ENCODE peak calls at places on chromosomes 5 and 9, in six cellular contexts. One of them, this sample, is unnamed.

GRCh38 chr9:19185191-19185590 is 45.3 kb upstream of the DENND4C start:
- DNase-seq in endodermal cell: no peak
- DNase-seq in MM.1S: no peak
- DNase-seq in left ventricle myocardium inferior: no peak
- DNase-seq in kidney epithelial cell: no peak
- DNase-seq in heart left ventricle: no peak
- DNase-seq in this sample: no peak

GRCh38 chr5:10466446-10467073 is 24.9 kb downstream of the ROPN1L start:
- DNase-seq in heart left ventricle: no peak
- DNase-seq in MM.1S: no peak
- DNase-seq in endodermal cell: no peak
- DNase-seq in kidney epithelial cell: no peak
- DNase-seq in left ventricle myocardium inferior: no peak
- DNase-seq in this sample: no peak

GRCh38 chr9:33416996-33417395 is 14.6 kb upstream of the AQP7 start:
- DNase-seq in endodermal cell: no peak
- DNase-seq in heart left ventricle: no peak
- DNase-seq in left ventricle myocardium inferior: no peak
- DNase-seq in kidney epithelial cell: no peak
- DNase-seq in MM.1S: peak; percentile 32
- DNase-seq in this sample: no peak

GRCh38 chr9:126643945-126644527 is 30.3 kb downstream of the LMX1B start:
- DNase-seq in kidney epithelial cell: no peak
- DNase-seq in MM.1S: no peak
- DNase-seq in endodermal cell: no peak
- DNase-seq in left ventricle myocardium inferior: no peak
- DNase-seq in heart left ventricle: no peak
- DNase-seq in this sample: no peak

GRCh38 chr9:131739192-131739961 is 499 bp downstream of the RAPGEF1 start:
- DNase-seq in left ventricle myocardium inferior: peak; percentile 41
- DNase-seq in endodermal cell: peak; percentile 84
- DNase-seq in MM.1S: peak; percentile 41
- DNase-seq in kidney epithelial cell: no peak
- DNase-seq in heart left ventricle: peak; percentile 65
- DNase-seq in this sample: peak; percentile 61

GRCh38 chr5:24145806-24146205 is 499.0 kb downstream of the CDH10 start:
- DNase-seq in left ventricle myocardium inferior: no peak
- DNase-seq in MM.1S: no peak
- DNase-seq in endodermal cell: no peak
- DNase-seq in kidney epithelial cell: no peak
- DNase-seq in heart left ventricle: no peak
- DNase-seq in this sample: no peak

GRCh38 chr5:179262126-179262920 is 82.9 kb downstream of the ADAMTS2 start:
- DNase-seq in left ventricle myocardium inferior: no peak
- DNase-seq in MM.1S: no peak
- DNase-seq in endodermal cell: peak; percentile 35
- DNase-seq in heart left ventricle: no peak
- DNase-seq in kidney epithelial cell: no peak
- DNase-seq in this sample: no peak

GRCh38 chr5:134574521-134574920 is 49.1 kb downstream of the JADE2 start:
- DNase-seq in MM.1S: no peak
- DNase-seq in left ventricle myocardium inferior: peak; percentile 50
- DNase-seq in kidney epithelial cell: no peak
- DNase-seq in endodermal cell: no peak
- DNase-seq in heart left ventricle: peak; percentile 62
- DNase-seq in this sample: no peak

GRCh38 chr5:150637245-150638052 is 3.0 kb upstream of the SYNPO start:
- DNase-seq in left ventricle myocardium inferior: no peak
- DNase-seq in kidney epithelial cell: peak; percentile 71
- DNase-seq in endodermal cell: peak; percentile 82
- DNase-seq in MM.1S: no peak
- DNase-seq in heart left ventricle: no peak
- DNase-seq in this sample: peak; percentile 74

GRCh38 chr5:13932561-13932960 is 11.9 kb downstream of the DNAH5 start:
- DNase-seq in heart left ventricle: no peak
- DNase-seq in MM.1S: no peak
- DNase-seq in endodermal cell: no peak
- DNase-seq in kidney epithelial cell: peak; percentile 21
- DNase-seq in left ventricle myocardium inferior: no peak
- DNase-seq in this sample: no peak

GRCh38 chr5:13930721-13931246 is 13.7 kb downstream of the DNAH5 start:
- DNase-seq in heart left ventricle: no peak
- DNase-seq in MM.1S: no peak
- DNase-seq in kidney epithelial cell: no peak
- DNase-seq in endodermal cell: no peak
- DNase-seq in left ventricle myocardium inferior: no peak
- DNase-seq in this sample: no peak

GRCh38 chr5:13934125-13934524 is 10.4 kb downstream of the DNAH5 start:
- DNase-seq in kidney epithelial cell: no peak
- DNase-seq in heart left ventricle: no peak
- DNase-seq in left ventricle myocardium inferior: no peak
- DNase-seq in endodermal cell: no peak
- DNase-seq in MM.1S: no peak
- DNase-seq in this sample: no peak

GRCh38 chr5:13932006-13932405 is 12.5 kb downstream of the DNAH5 start:
- DNase-seq in endodermal cell: no peak
- DNase-seq in MM.1S: no peak
- DNase-seq in kidney epithelial cell: no peak
- DNase-seq in heart left ventricle: no peak
- DNase-seq in left ventricle myocardium inferior: no peak
- DNase-seq in this sample: no peak
- H3K4me3 ChIP-seq in endodermal cell: no peak overlapping the region
- H3K4me3 ChIP-seq in MM.1S: no peak overlapping the region
- H3K4me3 ChIP-seq in kidney epithelial cell: no peak overlapping the region
- H3K4me3 ChIP-seq in heart left ventricle: no peak overlapping the region
- H3K4me3 ChIP-seq in left ventricle myocardium inferior: no peak overlapping the region
- H3K4me3 ChIP-seq in this sample: no peak overlapping the region

GRCh38 chr9:121749614-121750013 is 98.2 kb downstream of the DAB2IP start:
- DNase-seq in heart left ventricle: no peak
- DNase-seq in kidney epithelial cell: no peak
- DNase-seq in endodermal cell: no peak
- DNase-seq in MM.1S: no peak
- DNase-seq in left ventricle myocardium inferior: no peak
- DNase-seq in this sample: no peak

GRCh38 chr9:121750259-121750714 is 98.9 kb downstream of the DAB2IP start:
- DNase-seq in heart left ventricle: no peak
- DNase-seq in MM.1S: no peak
- DNase-seq in left ventricle myocardium inferior: no peak
- DNase-seq in endodermal cell: no peak
- DNase-seq in kidney epithelial cell: no peak
- DNase-seq in this sample: no peak

GRCh38 chr9:121748080-121748479 is 96.6 kb downstream of the DAB2IP start:
- DNase-seq in endodermal cell: no peak
- DNase-seq in kidney epithelial cell: no peak
- DNase-seq in MM.1S: no peak
- DNase-seq in left ventricle myocardium inferior: no peak
- DNase-seq in heart left ventricle: no peak
- DNase-seq in this sample: no peak

GRCh38 chr9:121750715-121751623 is 99.5 kb downstream of the DAB2IP start:
- DNase-seq in MM.1S: no peak
- DNase-seq in left ventricle myocardium inferior: no peak
- DNase-seq in heart left ventricle: no peak
- DNase-seq in kidney epithelial cell: no peak
- DNase-seq in endodermal cell: peak; percentile 59
- DNase-seq in this sample: no peak

DNA sequence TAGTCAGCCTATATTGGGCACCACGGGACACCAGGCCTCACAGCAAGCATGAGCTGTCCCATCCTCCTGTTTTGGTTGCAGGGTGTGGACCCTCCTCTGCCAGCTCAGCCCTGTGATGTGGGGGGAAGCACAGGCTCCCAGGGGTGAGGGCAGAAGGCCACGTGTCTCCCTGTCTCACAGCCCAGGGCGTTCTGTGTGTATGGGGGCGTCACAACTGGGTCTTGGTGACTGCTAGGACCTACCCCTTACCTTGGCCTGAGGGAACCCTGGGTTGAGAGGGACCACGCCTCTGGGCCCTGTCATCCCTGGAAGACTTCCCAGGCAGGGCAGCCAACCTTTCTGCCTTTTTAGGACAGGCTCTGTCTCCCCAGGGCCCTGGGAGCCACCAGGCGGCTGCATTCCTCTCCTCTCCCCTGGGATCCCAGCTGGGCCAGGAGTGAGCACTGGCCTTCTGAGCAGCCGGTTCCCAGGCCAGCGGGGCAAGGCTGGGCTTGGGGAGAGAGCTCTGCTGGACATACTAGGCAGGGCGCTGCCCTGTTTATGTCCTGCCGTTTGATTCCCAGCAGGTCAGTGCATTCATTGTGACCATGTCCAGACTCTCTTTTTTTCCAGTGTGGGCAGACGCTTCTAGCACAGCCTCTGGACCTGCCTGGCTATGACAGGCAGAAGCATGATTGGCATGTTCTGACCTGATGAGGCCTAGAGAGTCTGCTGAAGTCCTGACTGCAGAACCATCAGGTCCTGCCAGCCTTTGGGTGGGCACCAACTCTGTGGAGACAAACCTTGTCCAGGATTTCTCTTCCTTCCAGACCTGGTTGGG is 97.5 kb downstream of the DAB2IP start:
- DNase-seq in left ventricle myocardium inferior: peak; percentile 76
- DNase-seq in MM.1S: no peak
- DNase-seq in kidney epithelial cell: no peak
- DNase-seq in endodermal cell: no peak
- DNase-seq in heart left ventricle: peak; percentile 90
- DNase-seq in this sample: peak; percentile 25
- TF ChIP-seq CTCF in left ventricle myocardium inferior: peak; percentile 49
- TF ChIP-seq CTCF in MM.1S: no peak
- TF ChIP-seq CTCF in kidney epithelial cell: no peak
- TF ChIP-seq CTCF in endodermal cell: no peak
- TF ChIP-seq CTCF in heart left ventricle: peak; percentile 23
- TF ChIP-seq CTCF in this sample: no peak

GRCh38 chr5:126438267-126438666 is 15.1 kb downstream of the GRAMD2B start:
- DNase-seq in heart left ventricle: no peak
- DNase-seq in MM.1S: no peak
- DNase-seq in endodermal cell: no peak
- DNase-seq in kidney epithelial cell: no peak
- DNase-seq in left ventricle myocardium inferior: no peak
- DNase-seq in this sample: no peak

GRCh38 chr5:126435261-126435660 is 12.1 kb downstream of the GRAMD2B start:
- DNase-seq in MM.1S: no peak
- DNase-seq in endodermal cell: no peak
- DNase-seq in left ventricle myocardium inferior: no peak
- DNase-seq in kidney epithelial cell: no peak
- DNase-seq in heart left ventricle: no peak
- DNase-seq in this sample: no peak

GRCh38 chr5:126435714-126436113 is 12.5 kb downstream of the GRAMD2B start:
- DNase-seq in kidney epithelial cell: no peak
- DNase-seq in heart left ventricle: no peak
- DNase-seq in endodermal cell: no peak
- DNase-seq in MM.1S: no peak
- DNase-seq in left ventricle myocardium inferior: no peak
- DNase-seq in this sample: no peak

GRCh38 chr5:126437706-126438105 is 14.5 kb downstream of the GRAMD2B start:
- DNase-seq in left ventricle myocardium inferior: no peak
- DNase-seq in heart left ventricle: no peak
- DNase-seq in endodermal cell: no peak
- DNase-seq in MM.1S: no peak
- DNase-seq in kidney epithelial cell: no peak
- DNase-seq in this sample: no peak

DNA sequence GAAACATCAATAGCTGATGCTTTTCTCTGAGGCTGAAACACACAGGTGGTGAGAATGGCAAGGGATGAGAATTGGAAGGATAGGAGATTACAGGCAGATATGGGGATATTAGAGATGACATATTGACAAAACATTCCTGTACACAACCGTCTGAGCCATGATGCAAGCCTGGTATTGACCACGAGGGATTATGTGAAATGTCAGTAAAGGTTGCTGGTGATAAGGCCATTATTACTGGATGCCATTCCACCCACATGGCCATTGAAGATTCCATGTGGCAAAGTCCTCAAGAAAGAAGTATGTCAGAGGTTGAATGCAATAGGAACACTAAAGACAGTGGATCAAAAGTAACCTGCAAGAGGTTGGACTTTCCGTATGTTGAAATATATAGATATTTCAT is 15.7 kb downstream of the GRAMD2B start:
- DNase-seq in MM.1S: no peak
- DNase-seq in kidney epithelial cell: no peak
- DNase-seq in heart left ventricle: no peak
- DNase-seq in endodermal cell: no peak
- DNase-seq in left ventricle myocardium inferior: no peak
- DNase-seq in this sample: no peak
- H3K4me3 ChIP-seq in MM.1S: no peak overlapping the region
- H3K4me3 ChIP-seq in kidney epithelial cell: no peak overlapping the region
- H3K4me3 ChIP-seq in heart left ventricle: no peak overlapping the region
- H3K4me3 ChIP-seq in endodermal cell: no peak overlapping the region
- H3K4me3 ChIP-seq in left ventricle myocardium inferior: no peak overlapping the region
- H3K4me3 ChIP-seq in this sample: no peak overlapping the region

GRCh38 chr5:136073714-136074113 is 44.9 kb downstream of the TGFBI start:
- DNase-seq in kidney epithelial cell: no peak
- DNase-seq in left ventricle myocardium inferior: no peak
- DNase-seq in heart left ventricle: no peak
- DNase-seq in endodermal cell: peak; percentile 36
- DNase-seq in MM.1S: no peak
- DNase-seq in this sample: no peak

GRCh38 chr5:136075339-136075885 is 46.6 kb downstream of the TGFBI start:
- DNase-seq in MM.1S: no peak
- DNase-seq in endodermal cell: no peak
- DNase-seq in left ventricle myocardium inferior: no peak
- DNase-seq in heart left ventricle: no peak
- DNase-seq in kidney epithelial cell: no peak
- DNase-seq in this sample: peak; percentile 36

GRCh38 chr5:136080113-136080482 is 51.3 kb downstream of the TGFBI start:
- DNase-seq in MM.1S: no peak
- DNase-seq in kidney epithelial cell: no peak
- DNase-seq in left ventricle myocardium inferior: no peak
- DNase-seq in heart left ventricle: no peak
- DNase-seq in endodermal cell: no peak
- DNase-seq in this sample: no peak

GRCh38 chr5:136079195-136079985 is 50.6 kb downstream of the TGFBI start:
- DNase-seq in kidney epithelial cell: no peak
- DNase-seq in heart left ventricle: no peak
- DNase-seq in endodermal cell: peak; percentile 81
- DNase-seq in left ventricle myocardium inferior: no peak
- DNase-seq in MM.1S: no peak
- DNase-seq in this sample: no peak

GRCh38 chr5:136077046-136077445 is 48.3 kb downstream of the TGFBI start:
- DNase-seq in kidney epithelial cell: no peak
- DNase-seq in MM.1S: no peak
- DNase-seq in heart left ventricle: no peak
- DNase-seq in endodermal cell: no peak
- DNase-seq in left ventricle myocardium inferior: no peak
- DNase-seq in this sample: no peak
- TF ChIP-seq CTCF in kidney epithelial cell: no peak
- TF ChIP-seq CTCF in MM.1S: no peak
- TF ChIP-seq CTCF in heart left ventricle: no peak
- TF ChIP-seq CTCF in endodermal cell: no peak
- TF ChIP-seq CTCF in left ventricle myocardium inferior: no peak
- TF ChIP-seq CTCF in this sample: no peak

This sample was measured in foreskin fibroblast.